ENCODE peak calls at places on chromosomes 6 and 20, in four cellular contexts. D is activated CD8-positive, alpha-beta T cell treated with anti-CD3 and anti-CD28 coated beads for 36 hours; U is PC-9; C is WTC11. Z is an unnamed sample.

GRCh38 chr20:52056203-52057062 is 135.1 kb downstream of the ZFP64 start:
- DNase-seq in U (no peak), C (no peak), D (no peak), Z (no peak)

GRCh38 chr6:113403966-113404575 is 453.1 kb upstream of the MARCKS start:
- DNase-seq in D (no peak), C (no peak), U (no peak), Z (no peak)

GRCh38 chr6:69422474-69422873 is 374.3 kb downstream of the LMBRD1 start:
- DNase-seq in C (no peak), U (no peak), D (no peak), Z (no peak)

GRCh38 chr6:31412506-31412905 is 9.1 kb downstream of the MICA start:
- DNase-seq in U (no peak), C (no peak), D (no peak), Z (no peak)

GRCh38 chr6:27474672-27475071 is 1.8 kb upstream of the ZNF184 start:
- DNase-seq in U (no peak), C (no peak), D (no peak), Z (no peak)

GRCh38 chr6:82524031-82524430 is 160.4 kb downstream of the TPBG start:
- DNase-seq in U (no peak), C (no peak), D (no peak), Z (no peak)

GRCh38 chr6:141470810-141471209 is 661.9 kb upstream of the GJE1 start:
- DNase-seq in D (no peak), C (no peak), U (no peak), Z (no peak)

GRCh38 chr20:52305843-52306242 is 114.3 kb upstream of the ZFP64 start:
- DNase-seq in U (no peak), D (peak), C (no peak), Z (no peak)

GRCh38 chr6:11065436-11066202 is 21.5 kb upstream of the ELOVL2 start:
- DNase-seq in D (no peak), U (no peak), C (no peak), Z (no peak)

GRCh38 chr20:37393863-37394542 is 48.1 kb downstream of the SRC start:
- DNase-seq in D (no peak), C (peak), U (no peak), Z (no peak)

GRCh38 chr20:37297066-37297736 is 7.7 kb downstream of the MANBAL start:
- DNase-seq in D (no peak), C (no peak), U (no peak), Z (no peak)

GRCh38 chr20:53316221-53316937 is 277.3 kb downstream of the ZNF217 start:
- DNase-seq in C (no peak), D (no peak), U (no peak), Z (no peak)

GRCh38 chr20:31644701-31645100 is 7.0 kb downstream of the COX4I2 start:
- DNase-seq in U (no peak), D (no peak), C (no peak), Z (no peak)

GRCh38 chr20:41398408-41398807 is 31.8 kb upstream of the EMILIN3 start:
- DNase-seq in C (no peak), U (no peak), D (no peak), Z (no peak)
- TF ChIP-seq CTCF in C (no peak), U (no peak), D (no peak), Z (no peak)

DNA sequence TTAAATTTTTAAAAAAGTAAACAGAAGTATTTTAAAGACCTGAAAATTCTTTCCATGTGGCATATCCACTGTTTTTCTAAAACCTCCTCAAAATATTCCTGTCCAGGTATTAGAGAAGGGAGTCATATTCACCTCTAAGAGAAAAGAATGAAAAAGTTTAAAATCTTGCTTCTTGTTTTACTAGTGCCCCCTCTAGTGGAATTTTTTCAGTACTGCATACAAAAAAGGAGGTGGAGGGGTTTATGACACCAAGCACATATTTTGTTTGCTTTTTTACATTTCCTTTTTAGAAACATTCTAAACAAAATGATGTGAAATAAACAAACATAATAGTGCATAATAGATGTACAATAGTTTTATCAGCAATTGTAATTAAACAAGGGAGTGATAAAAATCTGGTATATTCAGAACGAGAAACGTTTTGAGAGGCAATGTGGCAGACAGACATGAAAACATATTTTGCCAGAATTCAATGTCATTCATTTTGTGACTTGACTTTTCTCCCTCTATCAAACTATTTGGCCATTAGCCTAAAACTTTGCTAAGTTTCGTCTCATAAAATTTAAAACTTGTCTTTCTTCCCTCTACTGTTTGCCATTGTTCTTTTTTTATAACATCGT is 111.0 kb upstream of the TFAP2D start:
- DNase-seq in U (no peak), D (no peak), C (no peak), Z (peak)
- TF ChIP-seq CTCF in U (peak), D (peak), C (peak), Z (peak)

GRCh38 chr20:44411757-44412401 is 56.4 kb downstream of the HNF4A start:
- DNase-seq in C (no peak), D (no peak), U (no peak), Z (no peak)

GRCh38 chr20:44411020-44411756 is 55.7 kb downstream of the HNF4A start:
- DNase-seq in C (no peak), U (no peak), D (no peak), Z (no peak)

GRCh38 chr20:44414346-44414714 is 58.8 kb downstream of the HNF4A start:
- DNase-seq in U (no peak), C (no peak), D (no peak), Z (no peak)

GRCh38 chr20:44413575-44414345 is 58.3 kb downstream of the HNF4A start:
- DNase-seq in C (no peak), U (no peak), D (no peak), Z (no peak)

DNA sequence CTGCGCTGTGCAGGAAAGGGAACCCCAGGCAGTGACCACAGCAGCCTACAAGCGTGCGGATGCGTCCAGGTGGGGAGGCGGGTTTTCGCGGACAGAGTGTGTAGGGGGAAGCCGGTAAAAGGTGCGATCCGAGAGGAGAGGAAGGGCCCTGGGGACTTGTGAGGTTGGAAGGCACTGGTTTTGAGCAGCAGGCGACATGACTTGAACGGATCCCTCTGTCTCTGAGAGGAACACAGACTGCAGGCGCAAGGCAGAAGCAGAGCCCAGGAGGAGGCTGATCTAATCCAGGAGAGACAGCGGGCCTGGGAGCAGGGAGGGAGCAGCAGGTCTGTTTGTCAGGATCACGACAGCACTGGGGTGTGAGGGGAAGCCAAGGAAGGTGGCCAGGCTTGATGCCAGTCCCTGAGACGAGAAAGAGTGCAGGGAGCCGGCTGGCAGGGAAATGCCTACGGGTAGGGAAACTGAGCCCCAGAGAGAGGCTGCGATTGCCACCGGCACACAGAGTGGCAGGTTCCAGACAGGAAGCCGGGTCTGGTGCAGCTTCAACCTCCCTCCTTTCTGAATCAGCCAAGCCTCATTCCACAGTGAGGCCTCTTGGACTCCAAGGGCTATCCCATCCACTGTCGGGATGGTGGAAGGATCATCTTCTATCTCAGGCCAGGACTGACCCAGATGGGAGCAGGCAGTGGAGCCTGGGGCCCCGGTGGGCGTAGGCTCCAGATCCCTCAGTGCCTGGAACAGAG is 57.1 kb downstream of the HNF4A start:
- DNase-seq in U (no peak), D (no peak), C (no peak), Z (no peak)
- TF ChIP-seq CTCF in U (no peak), D (no peak), C (no peak), Z (no peak)

DNA sequence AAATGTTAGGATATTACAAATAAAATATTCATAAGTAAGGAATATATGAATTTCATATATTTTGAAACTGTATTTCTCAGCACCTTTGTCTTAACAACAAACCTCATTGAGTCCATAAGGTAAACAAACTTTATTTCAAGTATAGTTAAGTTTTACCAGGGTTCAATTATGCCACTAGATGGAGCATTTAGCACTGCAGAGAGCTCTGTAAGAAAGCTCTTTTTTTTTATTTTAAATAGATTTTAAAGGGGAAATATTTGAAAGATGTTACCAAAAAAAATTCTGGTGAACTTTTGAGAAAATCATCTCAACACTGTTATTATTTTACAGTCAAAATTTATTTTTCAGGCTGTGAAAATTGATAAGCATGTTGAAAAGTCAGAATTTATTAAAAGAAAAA is 955.2 kb upstream of the EYS start:
- DNase-seq in C (no peak), U (no peak), D (no peak), Z (no peak)
- TF ChIP-seq CTCF in C (no peak), U (peak), D (peak), Z (no peak)

GRCh38 chr6:18692920-18693319 is 305.8 kb downstream of the RNF144B start:
- DNase-seq in U (no peak), C (no peak), D (no peak), Z (no peak)
- TF ChIP-seq CTCF in U (no peak), C (no peak), D (no peak), Z (no peak)

GRCh38 chr20:20373046-20373706 is 5.3 kb downstream of the INSM1 start:
- DNase-seq in D (no peak), C (no peak), U (no peak), Z (no peak)

GRCh38 chr20:20370087-20370575 is 2.2 kb downstream of the INSM1 start:
- DNase-seq in U (no peak), D (no peak), C (no peak), Z (no peak)

GRCh38 chr20:20371681-20372080 is 3.8 kb downstream of the INSM1 start:
- DNase-seq in C (no peak), D (no peak), U (no peak), Z (no peak)

GRCh38 chr20:20369353-20370086 is 1.6 kb downstream of the INSM1 start:
- DNase-seq in D (peak), U (no peak), C (peak), Z (peak)

DNA sequence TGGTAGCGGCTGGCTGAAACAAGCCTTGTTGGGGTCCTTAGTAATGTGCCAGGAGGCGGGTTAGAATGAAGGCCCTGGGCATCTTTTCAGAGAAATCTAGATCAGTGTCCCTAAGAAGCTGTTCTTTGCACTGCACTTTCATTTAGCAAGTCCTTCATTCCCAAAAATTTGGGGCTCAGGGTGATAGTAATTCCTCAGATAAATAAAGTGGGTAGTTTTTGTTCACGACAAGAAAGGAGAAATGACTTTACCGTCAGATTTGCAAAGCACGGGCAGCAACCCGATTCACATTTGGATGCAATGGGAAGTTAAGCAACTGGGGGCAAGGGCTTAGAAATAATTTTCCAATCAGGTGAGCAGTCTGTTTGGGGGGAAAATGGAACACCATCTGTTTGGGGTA is 3.2 kb downstream of the INSM1 start:
- DNase-seq in U (no peak), D (no peak), C (no peak), Z (no peak)
- TF ChIP-seq CTCF in U (no peak), D (no peak), C (no peak), Z (no peak)

GRCh38 chr6:89972024-89972381 is 77.7 kb downstream of the GJA10 start:
- DNase-seq in U (no peak), D (no peak), C (no peak), Z (no peak)
- TF ChIP-seq CTCF in U (no peak), D (no peak), C (no peak), Z (no peak)